ENCODE peak calls at places on chromosomes 2 and 18, in four cellular contexts. M is uterus, S is ascending aorta, Y is gastrocnemius medialis. J is an unnamed sample.
A peak's percentile ranks its signal among the peaks of the same experiment; 100 is the strongest.

GRCh38 chr18:22731398-22731797 is 201.7 kb upstream of the RBBP8 start:
- DNase-seq in M (no peak), S (no peak), Y (no peak), J (no peak)

GRCh38 chr2:68320118-68320641 is 431 bp upstream of the CNRIP1 start:
- DNase-seq in M (peak; percentile 28), S (peak; percentile 66), Y (no peak), J (no peak)

GRCh38 chr2:181813963-181814565 is 77.5 kb upstream of the ITPRID2 start:
- DNase-seq in M (no peak), S (no peak), Y (no peak), J (no peak)

GRCh38 chr2:139492301-139492700 is 712.1 kb upstream of the NXPH2 start:
- DNase-seq in M (no peak), S (no peak), Y (no peak), J (no peak)

GRCh38 chr2:113218283-113219091 is 44.7 kb downstream of the PSD4 start:
- DNase-seq in M (no peak), S (peak; percentile 80), Y (peak; percentile 42), J (peak; percentile 46)

GRCh38 chr2:10331033-10331701 is 28.5 kb downstream of the HPCAL1 start:
- DNase-seq in M (peak; percentile 46), S (peak; percentile 67), Y (peak; percentile 57), J (peak; percentile 57)

GRCh38 chr2:197310271-197310939 is at the start of gene ANKRD44:
- DNase-seq in M (peak; percentile 88), S (peak; percentile 95), Y (peak; percentile 87), J (peak; percentile 90)

GRCh38 chr18:10973579-10974260 is 175.6 kb downstream of the PIEZO2 start:
- DNase-seq in M (no peak), S (no peak), Y (no peak), J (no peak)

GRCh38 chr18:79935098-79935480 is 16.4 kb downstream of the SLC66A2 start:
- DNase-seq in M (no peak), S (peak; percentile 25), Y (peak; percentile 4), J (no peak)

GRCh38 chr18:55228191-55228590 is 268.9 kb upstream of the CCDC68 start:
- DNase-seq in M (no peak), S (no peak), Y (no peak), J (no peak)

GRCh38 chr2:31028415-31028814 is 109.8 kb downstream of the GALNT14 start:
- DNase-seq in M (no peak), S (no peak), Y (no peak), J (no peak)

GRCh38 chr2:213151437-213152064 is at the start of gene IKZF2:
- DNase-seq in M (peak; percentile 82), S (peak; percentile 91), Y (peak; percentile 83), J (peak; percentile 82)

GRCh38 chr18:79684787-79685186 is 5.2 kb downstream of the CTDP1 start:
- DNase-seq in M (no peak), S (no peak), Y (no peak), J (no peak)

GRCh38 chr2:113012436-113013335 is 7.4 kb downstream of the IL36A start:
- DNase-seq in M (no peak), S (no peak), Y (no peak), J (no peak)

GRCh38 chr2:30713698-30714097 is 93.5 kb downstream of the CAPN13 start:
- DNase-seq in M (no peak), S (peak; percentile 62), Y (no peak), J (no peak)

GRCh38 chr2:127901339-127902072 is 15.8 kb upstream of the AMMECR1L start:
- DNase-seq in M (peak; percentile 58), S (peak; percentile 67), Y (no peak), J (peak; percentile 75)

GRCh38 chr18:13548106-13548819 is 178.1 kb downstream of the FAM210A start:
- DNase-seq in M (no peak), S (peak; percentile 62), Y (no peak), J (no peak)

GRCh38 chr2:41495050-41495449 is 552.8 kb upstream of the PKDCC start:
- DNase-seq in M (no peak), S (no peak), Y (no peak), J (no peak)
- H3K9me3 ChIP-seq in M (peaks cover 29% of the 10 kb centered on the region), S (peaks cover 22% of the 10 kb centered on the region), Y (no peaks in the 10 kb centered on the region), J (no peaks in the 10 kb centered on the region)

GRCh38 chr2:28751102-28751955 is at the start of gene PPP1CB:
- DNase-seq in M (peak; percentile 97), S (peak; percentile 97), Y (peak; percentile 97), J (peak; percentile 94)

GRCh38 chr2:28752608-28752984 is 966 bp downstream of the PPP1CB start:
- DNase-seq in M (no peak), S (no peak), Y (no peak), J (no peak)

GRCh38 chr2:28753043-28753683 is 1.5 kb downstream of the PPP1CB start:
- DNase-seq in M (peak; percentile 75), S (peak; percentile 81), Y (peak; percentile 71), J (peak; percentile 66)

GRCh38 chr2:28750316-28751101 is 1.1 kb upstream of the PPP1CB start:
- DNase-seq in M (no peak), S (peak; percentile 74), Y (no peak), J (no peak)

DNA sequence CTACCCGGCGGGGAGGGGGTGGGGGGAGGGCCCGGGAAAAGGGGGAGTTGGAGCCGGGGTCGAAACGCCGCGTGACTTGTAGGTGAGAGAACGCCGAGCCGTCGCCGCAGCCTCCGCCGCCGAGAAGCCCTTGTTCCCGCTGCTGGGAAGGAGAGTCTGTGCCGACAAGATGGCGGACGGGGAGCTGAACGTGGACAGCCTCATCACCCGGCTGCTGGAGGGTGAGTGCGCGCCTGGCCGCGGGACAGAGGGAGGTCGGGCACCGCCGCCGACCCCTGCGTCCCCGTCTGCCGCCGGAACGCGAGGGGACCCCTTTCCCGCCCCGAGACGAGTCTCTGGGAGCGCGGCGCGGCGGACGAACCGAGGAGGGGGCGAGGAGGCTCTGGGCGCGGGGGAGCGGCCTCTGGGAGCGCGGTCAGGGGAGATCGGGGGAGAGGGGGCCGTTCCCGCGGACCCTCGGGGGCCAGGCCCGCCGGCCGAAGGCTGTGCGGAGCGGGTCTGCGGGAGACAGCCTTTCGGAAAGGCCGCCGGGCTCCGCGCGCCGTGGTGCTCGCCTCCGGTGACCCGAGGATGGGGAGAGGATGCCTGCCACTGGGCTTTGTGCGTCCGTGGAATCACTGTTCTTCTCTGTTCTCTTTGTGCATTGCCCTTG is 452 bp downstream of the PPP1CB start:
- DNase-seq in M (no peak), S (no peak), Y (peak; percentile 39), J (no peak)
- H3K4me1 ChIP-seq in M (peaks cover 6% of the 10 kb centered on the region), S (peaks cover 11% of the 10 kb centered on the region), Y (peaks cover 57% of the 10 kb centered on the region), J (peaks cover 60% of the 10 kb centered on the region)

DNA sequence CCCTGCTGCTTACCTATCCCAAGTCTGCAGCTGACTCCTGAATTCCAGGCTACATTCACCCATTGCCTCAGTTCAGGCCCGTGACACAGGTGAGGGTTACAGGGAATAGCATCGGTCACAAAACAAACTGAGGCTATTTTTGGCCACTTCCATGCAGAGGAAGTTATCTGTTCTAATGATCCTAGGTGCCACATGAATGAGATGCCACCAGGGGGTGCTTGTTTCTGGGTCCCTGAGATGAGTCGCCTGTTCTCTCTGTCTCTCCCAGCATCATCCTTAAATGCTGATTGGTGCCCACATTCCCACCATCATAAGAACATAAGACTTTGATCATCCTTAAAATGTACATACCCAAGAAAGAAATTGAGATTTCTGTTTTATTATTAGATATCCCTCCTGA is 119.0 kb upstream of the CELF4 start:
- DNase-seq in M (no peak), S (no peak), Y (no peak), J (no peak)
- TF ChIP-seq CTCF in M (no peak), S (no peak), Y (no peak), J (no peak)

GRCh38 chr2:120220756-120221155 is 2.4 kb downstream of the TMEM185B start:
- DNase-seq in M (no peak), S (no peak), Y (no peak), J (no peak)
- H3K9me3 ChIP-seq in M (no peaks in the 10 kb centered on the region), S (no peaks in the 10 kb centered on the region), Y (no peaks in the 10 kb centered on the region), J (no peaks in the 10 kb centered on the region)

GRCh38 chr2:60549250-60550150 is 4.0 kb downstream of the BCL11A start:
- DNase-seq in M (no peak), S (no peak), Y (no peak), J (no peak)
- H3K4me1 ChIP-seq in M (no peaks in the 10 kb centered on the region), S (peaks cover 18% of the 10 kb centered on the region), Y (peaks cover 28% of the 10 kb centered on the region), J (peaks cover 13% of the 10 kb centered on the region)

DNA sequence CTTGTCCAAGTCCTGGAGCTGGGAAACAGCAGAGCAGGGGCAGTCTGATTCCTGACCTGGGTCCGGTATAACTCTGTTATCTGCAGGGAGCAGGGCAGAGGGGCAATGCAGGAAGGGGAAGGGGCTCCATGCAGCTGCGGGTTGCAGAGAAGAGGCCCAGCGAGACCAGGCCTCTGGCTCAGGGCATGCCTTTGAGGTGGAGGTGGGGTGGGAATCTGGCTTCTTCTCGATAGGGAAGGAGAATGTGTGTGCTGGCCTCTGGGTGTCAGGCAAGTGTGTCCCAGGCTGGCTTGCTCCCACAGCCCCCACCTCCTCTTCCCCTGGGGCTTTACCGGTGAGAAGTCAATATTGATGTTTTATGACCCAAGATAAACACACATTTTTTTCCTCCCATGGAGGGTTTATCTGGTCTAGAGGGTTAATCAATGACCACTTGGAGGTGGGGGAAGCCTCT is 187.1 kb upstream of the HAAO start:
- DNase-seq in M (no peak), S (peak; percentile 58), Y (no peak), J (no peak)
- TF ChIP-seq CTCF in M (no peak), S (no peak), Y (no peak), J (no peak)